ENCODE peak calls at places on chromosomes 6 and 20, in six cellular contexts. G is ovary, L is stomach, X is esophagus squamous epithelium, A is GM12892, V is adrenal gland. K is an unnamed sample.

GRCh38 chr20:10412591-10413408 is 21.2 kb downstream of the MKKS start:
- DNase-seq in G (no peak), L (no peak), X (no peak), A (no peak), V (no peak), K (no peak)

GRCh38 chr20:14553774-14554524 is 216.5 kb upstream of the FLRT3 start:
- DNase-seq in G (no peak), L (no peak), X (no peak), A (no peak), V (no peak), K (no peak)

GRCh38 chr6:3484240-3484639 is 27.4 kb upstream of the SLC22A23 start:
- DNase-seq in G (no peak), L (no peak), X (no peak), A (no peak), V (no peak), K (no peak)

GRCh38 chr6:2793491-2794151 is 28.4 kb downstream of the WRNIP1 start:
- DNase-seq in G (no peak), L (peak), X (no peak), A (no peak), V (no peak), K (no peak)

GRCh38 chr20:17949899-17950298 is 18.7 kb downstream of the SNX5 start:
- DNase-seq in G (no peak), L (no peak), X (no peak), A (no peak), V (no peak), K (no peak)

GRCh38 chr6:9632026-9632425 is 782.8 kb downstream of the TFAP2A start:
- DNase-seq in G (no peak), L (no peak), X (no peak), A (no peak), V (no peak), K (no peak)

GRCh38 chr6:107628878-107629277 is 139.0 kb downstream of the SOBP start:
- DNase-seq in G (no peak), L (no peak), X (no peak), A (no peak), V (no peak), K (no peak)

GRCh38 chr6:108565893-108566292 is 5.2 kb downstream of the FOXO3 start:
- DNase-seq in G (peak), L (no peak), X (no peak), A (no peak), V (peak), K (no peak)

GRCh38 chr6:28903686-28904085 is 20.1 kb downstream of the TRIM27 start:
- DNase-seq in G (no peak), L (no peak), X (no peak), A (no peak), V (no peak), K (no peak)

GRCh38 chr6:42165016-42165415 is 8.1 kb upstream of the GUCA1A start:
- DNase-seq in G (no peak), L (no peak), X (no peak), A (no peak), V (no peak), K (no peak)

GRCh38 chr6:34513628-34514027 is 42.5 kb downstream of the SPDEF start:
- DNase-seq in G (no peak), L (no peak), X (no peak), A (no peak), V (no peak), K (no peak)

GRCh38 chr20:7411075-7411474 is 529.2 kb downstream of the HAO1 start:
- DNase-seq in G (no peak), L (no peak), X (no peak), A (no peak), V (no peak), K (no peak)

GRCh38 chr6:12956991-12957320 is 240.4 kb downstream of the PHACTR1 start:
- DNase-seq in G (no peak), L (no peak), X (no peak), A (no peak), V (no peak), K (no peak)

DNA sequence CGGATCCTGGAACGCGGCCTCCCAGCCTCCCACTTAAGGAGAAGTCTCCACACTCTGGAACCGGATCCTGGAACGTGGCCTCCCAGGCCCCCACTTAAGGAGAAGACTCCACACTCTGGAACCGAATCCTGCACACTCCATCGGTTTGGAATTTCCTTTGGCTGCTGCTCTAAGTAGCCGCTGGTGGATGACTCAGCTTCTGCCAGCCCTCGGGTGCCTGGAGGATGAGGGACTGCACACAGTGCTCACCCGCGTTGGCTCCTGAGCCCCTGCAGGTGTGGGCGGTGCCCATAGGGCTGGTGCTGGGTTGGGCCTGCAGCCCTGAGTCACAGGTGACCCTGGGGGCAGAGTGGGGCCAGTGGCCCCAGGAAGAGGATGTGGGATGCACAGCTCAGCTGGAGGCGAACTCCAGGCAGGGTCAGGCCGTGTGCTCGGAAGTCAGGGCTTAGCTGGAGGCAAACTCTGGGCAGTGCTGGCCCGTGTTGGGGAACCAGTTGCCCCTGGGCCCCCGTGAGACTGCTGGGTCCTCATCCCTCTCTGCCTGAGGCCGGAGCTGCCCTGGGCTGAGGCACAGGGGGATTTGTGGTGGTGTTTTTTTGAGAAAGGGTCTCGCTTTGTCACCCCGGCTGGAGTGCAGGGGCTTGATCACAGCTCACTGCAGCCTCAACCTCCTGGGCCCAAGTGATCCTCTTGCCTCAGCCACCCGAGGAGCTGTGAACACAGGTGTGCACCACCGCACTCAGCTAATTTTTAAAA is 13.9 kb upstream of the TNFRSF6B start:
- DNase-seq in G (no peak), L (peak), X (no peak), A (no peak), V (peak), K (no peak)
- TF ChIP-seq POLR2A in G (no peak), L (no peak), X (no peak), A (no peak), V (no peak), K (no peak)

GRCh38 chr6:124795879-124796838 is 166.1 kb upstream of the RNF217 start:
- DNase-seq in G (no peak), L (no peak), X (no peak), A (no peak), V (peak), K (no peak)

GRCh38 chr6:124793406-124793805 is 168.8 kb upstream of the RNF217 start:
- DNase-seq in G (no peak), L (no peak), X (no peak), A (no peak), V (no peak), K (no peak)

GRCh38 chr6:124792386-124792785 is 169.9 kb upstream of the RNF217 start:
- DNase-seq in G (no peak), L (no peak), X (no peak), A (no peak), V (no peak), K (no peak)
- TF ChIP-seq POLR2A in G (no peak), L (no peak), X (no peak), A (no peak), V (no peak), K (no peak)

GRCh38 chr6:119083007-119083406 is 4.5 kb upstream of the FAM184A start:
- DNase-seq in G (no peak), L (no peak), X (no peak), A (no peak), V (no peak), K (no peak)
- TF ChIP-seq POLR2A in G (no peak), L (no peak), X (no peak), A (no peak), V (no peak), K (no peak)

DNA sequence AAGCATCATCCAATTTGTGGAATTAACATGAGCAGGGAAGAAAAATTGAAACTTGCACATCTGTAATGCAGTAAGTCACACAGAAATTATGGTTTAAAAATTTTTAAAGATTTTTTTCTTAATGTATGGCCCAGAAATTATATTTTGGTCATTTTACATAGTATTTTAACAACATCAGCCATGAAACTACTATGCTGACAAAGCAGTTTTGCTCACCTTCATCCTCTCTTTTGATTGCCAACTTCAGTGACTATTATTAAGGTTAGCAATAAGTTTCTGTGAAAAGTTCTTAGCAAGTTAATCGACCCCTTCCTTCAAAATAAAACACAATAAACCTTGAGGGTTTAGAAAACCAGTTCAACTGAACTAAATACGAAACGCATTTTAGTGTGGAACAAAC is 1347.0 kb downstream of the EPHA7 start:
- DNase-seq in G (no peak), L (no peak), X (no peak), A (no peak), V (no peak), K (no peak)
- TF ChIP-seq POLR2A in G (no peak), L (no peak), X (no peak), A (no peak), V (no peak), K (no peak)

DNA sequence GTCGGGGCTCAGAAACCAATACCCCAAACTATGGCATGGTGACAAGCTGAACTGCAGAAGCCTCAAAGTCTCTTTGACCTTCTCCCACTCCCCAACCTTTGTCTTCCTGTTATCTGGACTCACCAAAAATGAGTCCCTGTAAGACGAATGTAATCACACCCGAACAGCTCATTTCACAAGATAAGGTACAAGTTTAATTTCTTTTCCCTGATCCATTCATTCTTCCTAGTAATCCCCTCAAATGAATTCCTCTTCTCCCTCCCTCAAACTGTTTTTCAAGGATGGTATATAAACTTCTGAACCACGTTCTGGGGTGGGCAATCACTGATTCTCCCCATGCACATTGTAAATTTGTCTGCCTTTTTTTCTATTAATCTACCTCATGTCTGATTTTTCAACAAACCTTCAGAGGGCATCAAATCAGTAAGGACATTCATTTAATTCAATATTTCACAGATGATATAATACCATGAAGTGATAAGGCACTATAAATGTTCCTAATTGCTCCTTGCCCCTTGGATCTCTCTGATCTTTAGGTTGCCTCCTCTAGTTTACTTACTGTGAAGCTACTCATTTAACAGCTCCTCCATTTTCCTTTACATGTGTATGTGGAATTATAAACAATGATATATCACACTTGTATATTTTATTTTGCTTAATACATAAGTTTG is 77.2 kb downstream of the OR2B2 start:
- DNase-seq in G (no peak), L (no peak), X (no peak), A (no peak), V (no peak), K (no peak)
- TF ChIP-seq POLR2A in G (no peak), L (no peak), X (no peak), A (no peak), V (no peak), K (no peak)

GRCh38 chr6:710601-711571 is 17.9 kb upstream of the EXOC2 start:
- DNase-seq in G (peak), L (peak), X (no peak), A (peak), V (peak), K (peak)
- TF ChIP-seq POLR2A in G (peak), L (no peak), X (no peak), A (peak), V (no peak), K (no peak)